ENCODE peak calls at places on chromosomes 13 and 19, in seven cellular contexts. One of them, this sample, is unnamed.

GRCh38 chr19:13825489-13826475 is 30.5 kb downstream of the ZSWIM4 start:
- DNase-seq in CD8-positive, alpha-beta T cell: peak
- DNase-seq in NCI-H1048: no peak
- DNase-seq in lower leg skin: no peak
- DNase-seq in cardiac muscle cell: peak
- DNase-seq in SK-N-MC: no peak
- DNase-seq in H54: no peak
- DNase-seq in this sample: no peak

GRCh38 chr19:48878219-48879024 is 6.2 kb downstream of the PPP1R15A start:
- DNase-seq in lower leg skin: no peak
- DNase-seq in SK-N-MC: no peak
- DNase-seq in cardiac muscle cell: no peak
- DNase-seq in CD8-positive, alpha-beta T cell: no peak
- DNase-seq in H54: no peak
- DNase-seq in NCI-H1048: no peak
- DNase-seq in this sample: peak

GRCh38 chr19:17625043-17625442 is 63.1 kb downstream of the UNC13A start:
- DNase-seq in lower leg skin: no peak
- DNase-seq in SK-N-MC: no peak
- DNase-seq in NCI-H1048: no peak
- DNase-seq in CD8-positive, alpha-beta T cell: no peak
- DNase-seq in H54: no peak
- DNase-seq in cardiac muscle cell: no peak
- DNase-seq in this sample: no peak

GRCh38 chr13:44191504-44192171 is 182.0 kb upstream of the SERP2 start:
- DNase-seq in SK-N-MC: no peak
- DNase-seq in cardiac muscle cell: peak
- DNase-seq in NCI-H1048: no peak
- DNase-seq in H54: no peak
- DNase-seq in lower leg skin: peak
- DNase-seq in CD8-positive, alpha-beta T cell: peak
- DNase-seq in this sample: peak

GRCh38 chr19:45099465-45100201 is 6.7 kb downstream of the PPP1R37 start:
- DNase-seq in CD8-positive, alpha-beta T cell: no peak
- DNase-seq in SK-N-MC: no peak
- DNase-seq in lower leg skin: no peak
- DNase-seq in cardiac muscle cell: no peak
- DNase-seq in NCI-H1048: no peak
- DNase-seq in H54: no peak
- DNase-seq in this sample: no peak

GRCh38 chr13:50389726-50390125 is 374.5 kb downstream of the KCNRG start:
- DNase-seq in lower leg skin: no peak
- DNase-seq in SK-N-MC: no peak
- DNase-seq in H54: no peak
- DNase-seq in NCI-H1048: no peak
- DNase-seq in CD8-positive, alpha-beta T cell: no peak
- DNase-seq in cardiac muscle cell: no peak
- DNase-seq in this sample: no peak

GRCh38 chr13:32264407-32264806 is 50.8 kb downstream of the ZAR1L start:
- DNase-seq in CD8-positive, alpha-beta T cell: no peak
- DNase-seq in H54: no peak
- DNase-seq in cardiac muscle cell: no peak
- DNase-seq in NCI-H1048: no peak
- DNase-seq in lower leg skin: peak
- DNase-seq in SK-N-MC: no peak
- DNase-seq in this sample: peak

GRCh38 chr13:58324130-58324529 is 692.6 kb downstream of the PCDH17 start:
- DNase-seq in lower leg skin: no peak
- DNase-seq in cardiac muscle cell: no peak
- DNase-seq in H54: no peak
- DNase-seq in SK-N-MC: no peak
- DNase-seq in NCI-H1048: no peak
- DNase-seq in CD8-positive, alpha-beta T cell: no peak
- DNase-seq in this sample: no peak

GRCh38 chr19:14349426-14349825 is 31.8 kb upstream of the ADGRE5 start:
- DNase-seq in H54: no peak
- DNase-seq in lower leg skin: no peak
- DNase-seq in SK-N-MC: no peak
- DNase-seq in CD8-positive, alpha-beta T cell: no peak
- DNase-seq in cardiac muscle cell: no peak
- DNase-seq in NCI-H1048: no peak
- DNase-seq in this sample: no peak

GRCh38 chr13:87669379-87669978 is 1.7 kb upstream of the SLITRK5 start:
- DNase-seq in lower leg skin: no peak
- DNase-seq in H54: no peak
- DNase-seq in cardiac muscle cell: peak
- DNase-seq in CD8-positive, alpha-beta T cell: no peak
- DNase-seq in SK-N-MC: peak
- DNase-seq in NCI-H1048: no peak
- DNase-seq in this sample: no peak

GRCh38 chr13:76226941-76227340 is 590.8 kb downstream of the LMO7 start:
- DNase-seq in SK-N-MC: no peak
- DNase-seq in H54: no peak
- DNase-seq in CD8-positive, alpha-beta T cell: no peak
- DNase-seq in NCI-H1048: no peak
- DNase-seq in lower leg skin: no peak
- DNase-seq in cardiac muscle cell: no peak
- DNase-seq in this sample: no peak

GRCh38 chr13:113423225-113424170 is 29.8 kb downstream of the ADPRHL1 start:
- DNase-seq in cardiac muscle cell: no peak
- DNase-seq in lower leg skin: no peak
- DNase-seq in NCI-H1048: no peak
- DNase-seq in CD8-positive, alpha-beta T cell: no peak
- DNase-seq in H54: no peak
- DNase-seq in SK-N-MC: no peak
- DNase-seq in this sample: no peak

GRCh38 chr19:41998246-41999020 is 4.4 kb upstream of the ATP1A3 start:
- DNase-seq in cardiac muscle cell: peak
- DNase-seq in H54: no peak
- DNase-seq in SK-N-MC: no peak
- DNase-seq in CD8-positive, alpha-beta T cell: peak
- DNase-seq in lower leg skin: no peak
- DNase-seq in NCI-H1048: no peak
- DNase-seq in this sample: no peak

GRCh38 chr13:102392810-102393209 is 9.0 kb downstream of the FGF14 start:
- DNase-seq in CD8-positive, alpha-beta T cell: no peak
- DNase-seq in lower leg skin: no peak
- DNase-seq in NCI-H1048: no peak
- DNase-seq in SK-N-MC: no peak
- DNase-seq in H54: no peak
- DNase-seq in cardiac muscle cell: no peak
- DNase-seq in this sample: no peak

GRCh38 chr19:45234089-45234869 is 10.9 kb downstream of the EXOC3L2 start:
- DNase-seq in lower leg skin: no peak
- DNase-seq in CD8-positive, alpha-beta T cell: no peak
- DNase-seq in H54: no peak
- DNase-seq in SK-N-MC: no peak
- DNase-seq in NCI-H1048: no peak
- DNase-seq in cardiac muscle cell: peak
- DNase-seq in this sample: no peak

GRCh38 chr19:44602071-44602470 is 11.3 kb upstream of the IGSF23 start:
- DNase-seq in SK-N-MC: no peak
- DNase-seq in lower leg skin: peak
- DNase-seq in H54: no peak
- DNase-seq in cardiac muscle cell: no peak
- DNase-seq in NCI-H1048: peak
- DNase-seq in CD8-positive, alpha-beta T cell: no peak
- DNase-seq in this sample: no peak

GRCh38 chr13:18951412-18951811 is 230.2 kb downstream of the TUBA3C start:
- DNase-seq in cardiac muscle cell: no peak
- DNase-seq in lower leg skin: no peak
- DNase-seq in SK-N-MC: no peak
- DNase-seq in CD8-positive, alpha-beta T cell: no peak
- DNase-seq in H54: no peak
- DNase-seq in NCI-H1048: no peak
- DNase-seq in this sample: no peak

GRCh38 chr13:30892966-30893365 is 13.1 kb upstream of the MEDAG start:
- DNase-seq in cardiac muscle cell: peak
- DNase-seq in H54: no peak
- DNase-seq in CD8-positive, alpha-beta T cell: no peak
- DNase-seq in lower leg skin: peak
- DNase-seq in SK-N-MC: no peak
- DNase-seq in NCI-H1048: no peak
- DNase-seq in this sample: peak

GRCh38 chr19:58569943-58570670 is 3.0 kb downstream of the MZF1 start:
- DNase-seq in lower leg skin: no peak
- DNase-seq in H54: no peak
- DNase-seq in CD8-positive, alpha-beta T cell: peak
- DNase-seq in NCI-H1048: no peak
- DNase-seq in cardiac muscle cell: no peak
- DNase-seq in SK-N-MC: no peak
- DNase-seq in this sample: no peak

GRCh38 chr19:55086730-55087541 is 11.3 kb downstream of the EPS8L1 start:
- DNase-seq in lower leg skin: peak
- DNase-seq in H54: peak
- DNase-seq in SK-N-MC: no peak
- DNase-seq in cardiac muscle cell: peak
- DNase-seq in NCI-H1048: peak
- DNase-seq in CD8-positive, alpha-beta T cell: peak
- DNase-seq in this sample: peak

GRCh38 chr19:56955637-56956216 is 115.2 kb upstream of the PEG3 start:
- DNase-seq in NCI-H1048: no peak
- DNase-seq in cardiac muscle cell: no peak
- DNase-seq in CD8-positive, alpha-beta T cell: no peak
- DNase-seq in SK-N-MC: no peak
- DNase-seq in H54: no peak
- DNase-seq in lower leg skin: no peak
- DNase-seq in this sample: no peak

This sample was measured in right atrium auricular region.